ENCODE peak calls at places on chromosomes 16 and 17, in six cellular contexts. H is H1, C is IMR-90, J is mesenchymal stem cell, D is neuronal stem cell, B is trophoblast cell. P is an unnamed sample.

GRCh38 chr16:72291531-72291981 is 119.6 kb upstream of the PMFBP1 start:
- DNase-seq in H (no peak), C (peak; percentile 94), J (peak; percentile 89), D (no peak), B (peak; percentile 4), P (no peak)

GRCh38 chr17:82365586-82366295 is 5.8 kb upstream of the UTS2R start:
- DNase-seq in H (no peak), C (no peak), J (no peak), D (no peak), B (no peak), P (no peak)

GRCh38 chr17:38572665-38573365 is 32.9 kb downstream of the SRCIN1 start:
- DNase-seq in H (no peak), C (no peak), J (no peak), D (peak; percentile 77), B (no peak), P (peak; percentile 89)

GRCh38 chr17:80968602-80969029 is 23.0 kb upstream of the CHMP6 start:
- DNase-seq in H (no peak), C (peak; percentile 49), J (no peak), D (no peak), B (no peak), P (no peak)

GRCh38 chr17:2266045-2266864 is 37.3 kb downstream of the SMG6 start:
- DNase-seq in H (no peak), C (no peak), J (peak; percentile 44), D (no peak), B (no peak), P (no peak)

GRCh38 chr16:50386139-50386538 is 17.4 kb upstream of the BRD7 start:
- DNase-seq in H (no peak), C (no peak), J (no peak), D (no peak), B (no peak), P (no peak)

GRCh38 chr16:88454315-88455057 is 1.4 kb downstream of the ZFPM1 start:
- DNase-seq in H (peak; percentile 61), C (no peak), J (no peak), D (no peak), B (no peak), P (no peak)

GRCh38 chr17:21034350-21035235 is 8.2 kb downstream of the USP22 start:
- DNase-seq in H (no peak), C (peak; percentile 47), J (peak; percentile 55), D (no peak), B (no peak), P (no peak)

GRCh38 chr16:28298511-28298878 is 6.2 kb downstream of the SBK1 start:
- DNase-seq in H (no peak), C (no peak), J (no peak), D (no peak), B (no peak), P (peak; percentile 60)

GRCh38 chr17:29162909-29163341 is 17.3 kb downstream of the MYO18A start:
- DNase-seq in H (no peak), C (no peak), J (no peak), D (no peak), B (no peak), P (no peak)

GRCh38 chr16:8850279-8850885 is 18.4 kb downstream of the CARHSP1 start:
- DNase-seq in H (no peak), C (peak; percentile 87), J (peak; percentile 89), D (no peak), B (no peak), P (peak; percentile 30)
- H3K18ac ChIP-seq in H (no peak overlapping the region), C (peak overlapping the region; percentile 58), J (peak overlapping the region; percentile 81), D (no peak overlapping the region), B (no peak overlapping the region), P (no peak overlapping the region)

GRCh38 chr16:86505185-86505898 is 5.0 kb upstream of the FOXF1 start:
- DNase-seq in H (peak; percentile 70), C (peak; percentile 55), J (peak; percentile 58), D (no peak), B (no peak), P (peak; percentile 52)

GRCh38 chr16:86505899-86506864 is 4.1 kb upstream of the FOXF1 start:
- DNase-seq in H (no peak), C (peak; percentile 27), J (peak; percentile 47), D (peak; percentile 14), B (no peak), P (no peak)

GRCh38 chr16:86508028-86508946 is 2.0 kb upstream of the FOXF1 start:
- DNase-seq in H (peak; percentile 79), C (no peak), J (peak; percentile 67), D (peak; percentile 23), B (no peak), P (peak; percentile 66)

GRCh38 chr16:86508947-86509758 is 1.2 kb upstream of the FOXF1 start:
- DNase-seq in H (peak; percentile 69), C (peak; percentile 89), J (peak; percentile 94), D (peak; percentile 48), B (no peak), P (peak; percentile 50)

GRCh38 chr16:86507173-86508027 is 2.9 kb upstream of the FOXF1 start:
- DNase-seq in H (no peak), C (peak; percentile 55), J (peak; percentile 65), D (peak; percentile 5), B (no peak), P (no peak)
- H4K91ac ChIP-seq in H (no peak overlapping the region), C (peak overlapping the region; percentile 97), J (peak overlapping the region; percentile 99), D (no peak overlapping the region), B (no peak overlapping the region), P (no peak overlapping the region)

GRCh38 chr17:39737761-39738567 is at the start of gene GRB7:
- DNase-seq in H (peak; percentile 83), C (no peak), J (no peak), D (no peak), B (peak; percentile 66), P (peak; percentile 86)
- H3K18ac ChIP-seq in H (peak within 1 kb of the TSS; percentile 83), C (no peak within 1 kb of the TSS), J (no peak within 1 kb of the TSS), D (peak within 1 kb of the TSS; percentile 53), B (peak within 1 kb of the TSS; percentile 10), P (peak within 1 kb of the TSS; percentile 69)

DNA sequence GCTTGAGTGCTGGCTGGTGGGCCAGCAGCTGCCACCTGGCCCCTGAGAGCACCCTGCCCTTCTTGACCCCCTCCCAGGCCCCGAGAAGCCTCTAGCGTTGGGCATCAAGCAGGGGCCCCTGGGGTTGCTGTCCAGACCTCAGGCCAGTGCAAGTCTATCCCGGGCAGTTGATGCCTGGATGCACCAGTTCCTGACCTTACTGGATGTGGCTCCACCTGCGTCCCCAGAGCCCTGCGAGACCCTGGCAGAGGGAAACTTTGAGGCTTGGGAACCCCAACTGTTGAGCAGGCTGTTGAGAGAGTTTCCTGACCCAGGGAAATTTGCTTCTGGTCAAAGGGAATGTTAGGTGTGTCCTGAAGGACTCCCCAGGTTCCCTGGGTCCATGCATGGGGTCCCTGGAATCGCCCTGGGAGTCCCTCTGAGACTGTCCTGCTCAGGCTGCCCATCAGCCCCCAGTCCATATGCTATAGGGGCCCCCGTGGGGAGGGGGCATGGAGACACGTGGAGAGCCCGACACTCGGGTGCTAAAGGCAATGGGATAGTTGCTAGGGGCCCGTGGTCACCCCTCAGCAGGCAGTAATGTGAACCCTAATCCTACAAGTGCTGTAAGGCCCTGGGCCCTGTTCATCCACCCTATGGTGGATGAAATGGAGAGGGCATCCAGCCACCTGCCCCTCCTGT is 46.4 kb downstream of the RAB11FIP4 start:
- DNase-seq in H (no peak), C (no peak), J (no peak), D (no peak), B (no peak), P (peak; percentile 28)
- H4K91ac ChIP-seq in H (no peak overlapping the region), C (no peak overlapping the region), J (no peak overlapping the region), D (no peak overlapping the region), B (no peak overlapping the region), P (no peak overlapping the region)

DNA sequence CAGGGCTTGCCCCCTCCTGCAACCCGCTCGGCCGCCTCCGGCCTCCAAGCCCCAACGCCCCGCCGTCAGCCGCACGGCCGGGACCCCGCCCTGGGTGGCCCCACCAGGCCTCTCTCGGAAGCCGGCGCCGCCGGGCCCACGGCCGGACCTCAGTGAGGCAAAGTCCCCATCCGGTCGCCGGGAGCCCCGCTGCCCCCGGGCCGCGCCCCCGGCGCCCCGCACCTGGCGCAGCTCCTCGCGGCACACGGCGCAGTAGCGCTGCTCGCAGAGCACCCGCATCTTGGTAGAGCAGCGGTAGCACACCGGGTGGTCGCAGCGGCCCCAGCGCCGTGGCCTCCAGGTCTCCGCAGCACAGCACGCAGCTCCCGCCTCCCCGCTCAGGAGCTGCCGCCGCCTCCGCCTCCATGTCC is 314 bp downstream of the ZNF598 start:
- DNase-seq in H (no peak), C (no peak), J (no peak), D (no peak), B (no peak), P (no peak)
- H3K18ac ChIP-seq in H (no peak overlapping the region), C (no peak overlapping the region), J (peak overlapping the region; percentile 92), D (peak overlapping the region; percentile 82), B (peak overlapping the region; percentile 81), P (no peak overlapping the region)

DNA sequence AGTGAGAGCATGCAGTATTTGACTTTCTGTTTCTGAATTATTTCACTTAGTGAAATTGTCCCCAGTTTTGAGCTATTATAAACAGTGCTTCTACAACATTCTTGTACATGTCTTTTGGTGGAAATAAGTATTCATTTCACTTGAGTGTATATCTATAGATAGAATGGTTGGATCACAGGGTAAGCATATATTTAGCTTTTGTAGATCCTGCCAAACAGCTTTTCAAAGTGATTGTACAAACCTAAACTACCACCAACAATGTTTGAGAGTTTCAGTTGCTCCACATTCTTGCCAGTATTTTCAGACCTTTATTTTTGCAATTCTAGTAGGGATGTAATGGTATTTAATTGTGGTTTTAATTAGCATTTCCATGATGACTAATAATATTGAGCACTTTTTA is 91.6 kb downstream of the CCT6B start:
- DNase-seq in H (no peak), C (no peak), J (no peak), D (no peak), B (no peak), P (no peak)
- H4K91ac ChIP-seq in H (no peak overlapping the region), C (no peak overlapping the region), J (no peak overlapping the region), D (no peak overlapping the region), B (no peak overlapping the region), P (no peak overlapping the region)

DNA sequence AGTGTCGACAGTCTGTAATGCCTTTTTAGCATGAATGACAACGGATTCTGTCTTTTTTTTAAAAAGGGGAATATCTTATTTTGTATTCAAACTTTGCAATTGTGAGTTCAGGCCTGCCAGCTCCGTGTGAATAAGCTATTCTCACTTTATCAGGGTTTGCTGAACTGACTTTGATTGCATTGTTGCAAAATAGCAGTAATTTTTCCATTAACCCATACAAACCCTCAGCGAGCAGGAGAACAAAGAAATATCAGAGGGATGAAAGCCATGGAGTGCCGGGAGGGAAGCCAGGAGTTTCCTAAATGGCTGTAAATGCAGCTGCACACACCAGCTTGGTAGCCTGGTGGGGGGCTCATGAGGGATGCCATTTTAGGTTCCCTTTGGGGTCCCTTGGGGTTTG is 220.5 kb upstream of the IRX3 start:
- DNase-seq in H (no peak), C (no peak), J (no peak), D (no peak), B (no peak), P (no peak)
- H3K18ac ChIP-seq in H (no peak overlapping the region), C (no peak overlapping the region), J (no peak overlapping the region), D (no peak overlapping the region), B (no peak overlapping the region), P (no peak overlapping the region)

P was measured in H9.